ENCODE peak calls at places on chromosomes 1 and 21, in nine cellular contexts. P is GM13976; N is cardiac muscle cell; H is cardiac fibroblast; F is effector CD4-positive, alpha-beta T cell; E is stimulated activated CD8-positive, alpha-beta memory T cell treated with anti-CD3 and anti-CD28 coated beads, Interleukin-15, amount 100 ng/mL, for 4 hours; M is anterior cingulate cortex; S is KBM-7; L is M059J. T is an unnamed sample.

GRCh38 chr1:60488857-60489256 is 415.3 kb upstream of the C1orf87 start:
- DNase-seq in P (no peak), N (peak), H (peak), F (no peak), E (no peak), M (no peak), S (no peak), L (no peak), T (no peak)

GRCh38 chr1:16628361-16629111 is 15.2 kb upstream of the NBPF1 start:
- DNase-seq in P (peak), N (no peak), H (no peak), F (no peak), E (no peak), M (no peak), S (no peak), L (no peak), T (no peak)

GRCh38 chr21:20045197-20045596 is 953.0 kb upstream of the NCAM2 start:
- DNase-seq in P (no peak), N (no peak), H (no peak), F (no peak), E (no peak), M (no peak), S (no peak), L (no peak), T (no peak)

GRCh38 chr21:44399151-44399954 is 45.9 kb downstream of the TRPM2 start:
- DNase-seq in P (peak), N (no peak), H (no peak), F (no peak), E (no peak), M (no peak), S (no peak), L (no peak), T (no peak)

GRCh38 chr1:152515454-152515823 is 1.2 kb downstream of the CRCT1 start:
- DNase-seq in P (no peak), N (peak), H (peak), F (no peak), E (no peak), M (no peak), S (no peak), L (no peak), T (no peak)

GRCh38 chr1:65323246-65323645 is 13.9 kb downstream of the DNAJC6 start:
- DNase-seq in P (no peak), N (no peak), H (no peak), F (no peak), E (no peak), M (no peak), S (peak), L (peak), T (no peak)

GRCh38 chr1:41434306-41434705 is 50.2 kb downstream of the EDN2 start:
- DNase-seq in P (no peak), N (no peak), H (no peak), F (no peak), E (no peak), M (no peak), S (no peak), L (no peak), T (no peak)

GRCh38 chr1:8283058-8283884 is 34.6 kb upstream of the SLC45A1 start:
- DNase-seq in P (peak), N (no peak), H (no peak), F (no peak), E (no peak), M (no peak), S (peak), L (peak), T (no peak)

GRCh38 chr1:37288900-37289299 is 185.5 kb upstream of the ZC3H12A start:
- DNase-seq in P (peak), N (no peak), H (no peak), F (no peak), E (no peak), M (no peak), S (peak), L (no peak), T (no peak)

GRCh38 chr1:21384620-21385019 is 55.3 kb upstream of the NBPF3 start:
- DNase-seq in P (no peak), N (no peak), H (no peak), F (no peak), E (no peak), M (no peak), S (no peak), L (no peak), T (no peak)

GRCh38 chr1:214615871-214616270 is 12.9 kb downstream of the CENPF start:
- DNase-seq in P (no peak), N (peak), H (peak), F (no peak), E (no peak), M (no peak), S (no peak), L (peak), T (no peak)

GRCh38 chr1:36534711-36535412 is 52.1 kb upstream of the CSF3R start:
- DNase-seq in P (no peak), N (no peak), H (no peak), F (no peak), E (no peak), M (no peak), S (no peak), L (no peak), T (no peak)

GRCh38 chr1:241356519-241357365 is at the start of gene RGS7:
- DNase-seq in P (peak), N (peak), H (peak), F (no peak), E (no peak), M (peak), S (peak), L (peak), T (no peak)

GRCh38 chr1:89724369-89725015 is 91.6 kb downstream of the LRRC8C start:
- DNase-seq in P (peak), N (peak), H (peak), F (no peak), E (peak), M (no peak), S (peak), L (peak), T (no peak)

GRCh38 chr1:156486421-156487344 is 13.9 kb downstream of the MEF2D start:
- DNase-seq in P (no peak), N (no peak), H (no peak), F (no peak), E (no peak), M (peak), S (no peak), L (no peak), T (no peak)

T was measured in cortex of kidney.